ENCODE peak calls at places on chromosomes 5 and 9, in nine cellular contexts. I is astrocyte; R is IMR-90; P is fibroblast of lung; D is endothelial cell of umbilical vein; B is cardiac muscle cell; A is heart right ventricle; O is naive thymus-derived CD4-positive, alpha-beta T cell; M is Panc1. J is an unnamed sample.
A peak's percentile ranks its signal among the peaks of the same experiment; 100 is the strongest.

GRCh38 chr9:134858051-134858841 is 22.4 kb upstream of the FCN2 start:
- DNase-seq in I (peak; percentile 56), R (peak; percentile 38), P (peak; percentile 18), D (no peak), B (peak; percentile 37), A (no peak), O (no peak), M (no peak), J (no peak)

GRCh38 chr9:93857528-93857927 is 97.6 kb downstream of the BARX1 start:
- DNase-seq in I (no peak), R (no peak), P (no peak), D (no peak), B (no peak), A (no peak), O (no peak), M (no peak), J (no peak)

GRCh38 chr5:93054424-93055165 is 526.4 kb downstream of the NR2F1-AS1 start:
- DNase-seq in I (no peak), R (peak; percentile 51), P (peak; percentile 83), D (no peak), B (peak; percentile 88), A (no peak), O (no peak), M (no peak), J (no peak)

GRCh38 chr5:66877843-66878242 is 281.6 kb downstream of the MAST4 start:
- DNase-seq in I (peak; percentile 43), R (peak; percentile 47), P (peak; percentile 24), D (peak; percentile 68), B (peak; percentile 31), A (no peak), O (no peak), M (no peak), J (no peak)

GRCh38 chr5:64210866-64211265 is 45.2 kb downstream of the RNF180 start:
- DNase-seq in I (peak; percentile 90), R (peak; percentile 72), P (peak; percentile 88), D (peak; percentile 83), B (peak; percentile 87), A (no peak), O (no peak), M (no peak), J (no peak)

GRCh38 chr5:83251849-83252248 is 174.5 kb downstream of the XRCC4 start:
- DNase-seq in I (no peak), R (no peak), P (no peak), D (no peak), B (no peak), A (no peak), O (no peak), M (no peak), J (no peak)

GRCh38 chr9:88817628-88818027 is 173.6 kb upstream of the S1PR3 start:
- DNase-seq in I (peak; percentile 42), R (no peak), P (no peak), D (no peak), B (no peak), A (no peak), O (no peak), M (no peak), J (no peak)

GRCh38 chr5:131413605-131414559 is 150.0 kb downstream of the CDC42SE2 start:
- DNase-seq in I (no peak), R (no peak), P (no peak), D (no peak), B (no peak), A (no peak), O (no peak), M (no peak), J (no peak)

GRCh38 chr9:136831002-136831719 is 11.1 kb upstream of the AJM1 start:
- DNase-seq in I (no peak), R (no peak), P (no peak), D (no peak), B (no peak), A (no peak), O (no peak), M (no peak), J (no peak)

GRCh38 chr9:105070176-105070575 is 142.2 kb upstream of the ABCA1 start:
- DNase-seq in I (peak; percentile 47), R (no peak), P (no peak), D (no peak), B (peak; percentile 56), A (no peak), O (no peak), M (no peak), J (no peak)

GRCh38 chr9:127545196-127546124 is 66.6 kb upstream of the STXBP1 start:
- DNase-seq in I (peak; percentile 79), R (peak; percentile 56), P (peak; percentile 56), D (peak; percentile 47), B (peak; percentile 79), A (no peak), O (no peak), M (no peak), J (peak; percentile 85)

GRCh38 chr5:116009806-116010205 is 22.5 kb upstream of the ARL14EPL start:
- DNase-seq in I (no peak), R (no peak), P (peak; percentile 14), D (no peak), B (peak; percentile 3), A (no peak), O (no peak), M (no peak), J (no peak)

GRCh38 chr5:1184481-1184880 is 16.9 kb upstream of the SLC6A19 start:
- DNase-seq in I (no peak), R (no peak), P (no peak), D (no peak), B (no peak), A (no peak), O (no peak), M (no peak), J (peak; percentile 42)

GRCh38 chr9:71681708-71682268 is 86.5 kb downstream of the CEMIP2 start:
- DNase-seq in I (peak; percentile 88), R (peak; percentile 76), P (peak; percentile 54), D (peak; percentile 16), B (peak; percentile 51), A (no peak), O (no peak), M (no peak), J (no peak)

GRCh38 chr5:132296412-132297001 is 2.3 kb downstream of the SLC22A4 start:
- DNase-seq in I (peak; percentile 41), R (peak; percentile 48), P (peak; percentile 28), D (peak; percentile 98), B (peak; percentile 75), A (no peak), O (no peak), M (no peak), J (peak; percentile 53)

GRCh38 chr9:134568116-134568515 is 73.5 kb upstream of the COL5A1 start:
- DNase-seq in I (no peak), R (no peak), P (no peak), D (no peak), B (no peak), A (no peak), O (no peak), M (no peak), J (no peak)

GRCh38 chr5:132046915-132047314 is 13.5 kb upstream of the IL3 start:
- DNase-seq in I (no peak), R (no peak), P (no peak), D (no peak), B (no peak), A (no peak), O (no peak), M (no peak), J (no peak)

GRCh38 chr9:117616436-117616835 is 87.8 kb upstream of the TLR4 start:
- DNase-seq in I (no peak), R (no peak), P (no peak), D (no peak), B (no peak), A (no peak), O (no peak), M (no peak), J (no peak)

DNA sequence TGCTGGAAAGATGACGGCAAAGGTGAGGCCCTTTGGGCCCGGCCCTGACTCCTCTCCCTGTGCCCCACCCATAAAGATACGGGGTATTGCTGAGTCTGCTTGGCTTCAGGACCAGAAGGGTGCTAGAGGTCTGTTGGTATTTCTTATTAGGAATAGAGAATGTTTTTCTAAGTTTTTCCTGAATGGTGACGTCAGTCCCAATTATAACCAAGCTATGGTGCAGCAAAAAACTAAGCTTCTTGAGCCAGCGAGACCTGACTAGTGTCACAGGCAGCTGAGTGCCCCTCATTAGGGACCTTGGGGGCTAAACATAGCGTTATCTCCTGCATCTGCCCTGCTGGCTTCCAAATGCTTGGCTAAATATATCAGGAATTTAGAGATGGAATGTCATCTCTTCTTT is 151.0 kb upstream of the TBC1D2 start:
- DNase-seq in I (no peak), R (no peak), P (no peak), D (no peak), B (no peak), A (no peak), O (no peak), M (no peak), J (no peak)
- H3K27ac ChIP-seq in I (no peak overlapping the region), R (no peak overlapping the region), P (no peak overlapping the region), D (no peak overlapping the region), B (no peak overlapping the region), A (no peak overlapping the region), O (no peak overlapping the region), M (no peak overlapping the region), J (no peak overlapping the region)

DNA sequence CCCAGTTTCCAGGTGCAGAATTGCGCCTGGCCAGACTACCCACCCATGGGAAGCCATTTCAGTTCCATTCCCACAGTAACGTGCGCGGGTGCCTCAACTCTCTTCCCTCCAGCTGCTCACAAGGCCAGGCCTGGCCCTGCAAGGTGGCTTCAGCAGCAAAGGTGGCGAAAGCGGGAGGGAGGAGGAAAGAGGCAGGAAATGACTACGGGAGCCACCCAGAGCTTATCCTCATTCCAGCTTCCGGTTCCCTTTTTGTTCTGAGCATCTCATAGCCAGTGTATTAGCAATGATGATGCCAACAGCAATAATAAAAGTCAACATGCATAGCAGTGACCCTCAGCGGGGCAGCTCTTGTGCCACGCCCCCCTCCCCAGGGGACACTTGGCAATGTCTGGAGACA is 101.5 kb upstream of the BOD1 start:
- DNase-seq in I (no peak), R (no peak), P (no peak), D (peak; percentile 22), B (no peak), A (no peak), O (no peak), M (no peak), J (peak; percentile 60)
- H3K4me1 ChIP-seq in I (peaks cover 10% of the 10 kb centered on the region), R (peaks cover 9% of the 10 kb centered on the region), P (peaks cover 2% of the 10 kb centered on the region), D (peaks cover 6% of the 10 kb centered on the region), B (no peaks in the 10 kb centered on the region), A (no peaks in the 10 kb centered on the region), O (no peaks in the 10 kb centered on the region), M (no peaks in the 10 kb centered on the region), J (no peaks in the 10 kb centered on the region)

GRCh38 chr9:25427898-25428297 is 250.3 kb downstream of the TUSC1 start:
- DNase-seq in I (no peak), R (no peak), P (no peak), D (no peak), B (no peak), A (no peak), O (no peak), M (no peak), J (no peak)
- H3K27ac ChIP-seq in I (no peak overlapping the region), R (no peak overlapping the region), P (no peak overlapping the region), D (no peak overlapping the region), B (no peak overlapping the region), A (no peak overlapping the region), O (no peak overlapping the region), M (no peak overlapping the region), J (no peak overlapping the region)

GRCh38 chr9:129458663-129459549 is 162.0 kb downstream of the C9orf50 start:
- DNase-seq in I (no peak), R (no peak), P (no peak), D (no peak), B (no peak), A (peak; percentile 71), O (peak; percentile 39), M (no peak), J (peak; percentile 90)
- H3K4me1 ChIP-seq in I (peaks cover 33% of the 10 kb centered on the region), R (peaks cover 32% of the 10 kb centered on the region), P (peaks cover 26% of the 10 kb centered on the region), D (peaks cover 11% of the 10 kb centered on the region), B (peaks cover 35% of the 10 kb centered on the region), A (peaks cover 25% of the 10 kb centered on the region), O (peaks cover 35% of the 10 kb centered on the region), M (peaks cover 42% of the 10 kb centered on the region), J (peaks cover 17% of the 10 kb centered on the region)